ENCODE peak calls at places on chromosomes 11 and 22, in nine cellular contexts. R, J, X, U, K, H, A, P and E are unnamed samples.

GRCh38 chr22:26170112-26170492 is 840 bp downstream of the SEZ6L start:
- DNase-seq in A (no peak), H (no peak), X (no peak), J (no peak), R (no peak), U (no peak), P (no peak), K (peak), E (no peak)

GRCh38 chr11:14460147-14460546 is 39.5 kb downstream of the COPB1 start:
- DNase-seq in P (no peak), H (no peak), U (no peak), J (no peak), K (no peak), R (no peak), A (no peak), X (no peak), E (no peak)

GRCh38 chr22:40955516-40955915 is 4.3 kb downstream of the RBX1 start:
- DNase-seq in X (no peak), U (no peak), R (no peak), K (peak), P (no peak), J (no peak), A (no peak), H (no peak), E (no peak)

GRCh38 chr22:44956835-44957234 is 53.0 kb downstream of the PHF21B start:
- DNase-seq in P (no peak), U (no peak), K (no peak), A (no peak), X (no peak), J (no peak), H (no peak), R (no peak), E (no peak)

GRCh38 chr22:49608228-49608627 is 219.4 kb downstream of the BRD1 start:
- DNase-seq in A (peak), U (peak), K (no peak), X (no peak), H (no peak), P (no peak), R (no peak), J (no peak), E (no peak)

GRCh38 chr11:73565804-73566203 is 32.1 kb downstream of the FAM168A start:
- DNase-seq in J (no peak), H (no peak), R (no peak), X (no peak), A (no peak), K (no peak), P (no peak), U (no peak), E (no peak)

GRCh38 chr11:3835752-3836151 is 5.0 kb downstream of the RHOG start:
- DNase-seq in A (no peak), R (no peak), U (no peak), X (no peak), K (peak), P (no peak), J (no peak), H (no peak), E (no peak)

GRCh38 chr11:61332266-61332822 is 561 bp downstream of the DDB1 start:
- DNase-seq in A (no peak), P (no peak), X (no peak), H (no peak), R (no peak), K (peak), U (no peak), J (peak), E (no peak)

GRCh38 chr11:209275-210121 is 2.0 kb downstream of the RIC8A start:
- DNase-seq in A (no peak), H (no peak), J (no peak), P (peak), X (no peak), K (peak), R (no peak), U (peak), E (no peak)

GRCh38 chr11:35622070-35622469 is 3.8 kb downstream of the FJX1 start:
- DNase-seq in U (no peak), P (no peak), X (no peak), R (no peak), J (peak), K (no peak), A (no peak), H (peak), E (no peak)

GRCh38 chr11:45736424-45736823 is 68.5 kb upstream of the SLC35C1 start:
- DNase-seq in H (no peak), U (no peak), J (no peak), P (no peak), X (peak), K (no peak), A (peak), R (no peak), E (no peak)